ENCODE peak calls at places on chromosomes 2 and 18, in six cellular contexts. One of them, this sample, is unnamed.

GRCh38 chr2:119644186-119644585 is 34.8 kb upstream of the TMEM177 start:
- DNase-seq in NCI-H1092: no peak
- DNase-seq in endothelial cell: no peak
- DNase-seq in mesendoderm: no peak
- DNase-seq in activated naive CD4-positive, alpha-beta T cell: no peak
- DNase-seq in activated CD4-positive, alpha-beta T cell treated with anti-CD3 and anti-CD28 coated beads, Interleukin-2, amount 50 U/mL, for 24 hours: no peak
- DNase-seq in this sample: no peak

GRCh38 chr2:38218583-38218982 is 142.6 kb upstream of the CYP1B1 start:
- DNase-seq in mesendoderm: no peak
- DNase-seq in activated CD4-positive, alpha-beta T cell treated with anti-CD3 and anti-CD28 coated beads, Interleukin-2, amount 50 U/mL, for 24 hours: no peak
- DNase-seq in activated naive CD4-positive, alpha-beta T cell: no peak
- DNase-seq in NCI-H1092: no peak
- DNase-seq in endothelial cell: no peak
- DNase-seq in this sample: no peak

GRCh38 chr18:26510337-26510736 is 38.0 kb downstream of the KCTD1 start:
- DNase-seq in activated naive CD4-positive, alpha-beta T cell: no peak
- DNase-seq in activated CD4-positive, alpha-beta T cell treated with anti-CD3 and anti-CD28 coated beads, Interleukin-2, amount 50 U/mL, for 24 hours: no peak
- DNase-seq in mesendoderm: no peak
- DNase-seq in NCI-H1092: no peak
- DNase-seq in endothelial cell: no peak
- DNase-seq in this sample: no peak

GRCh38 chr2:25286025-25286400 is 55.7 kb downstream of the DNMT3A start:
- DNase-seq in mesendoderm: peak
- DNase-seq in activated naive CD4-positive, alpha-beta T cell: peak
- DNase-seq in endothelial cell: no peak
- DNase-seq in NCI-H1092: no peak
- DNase-seq in activated CD4-positive, alpha-beta T cell treated with anti-CD3 and anti-CD28 coated beads, Interleukin-2, amount 50 U/mL, for 24 hours: no peak
- DNase-seq in this sample: no peak

GRCh38 chr2:30217644-30218361 is 13.5 kb upstream of the LBH start:
- DNase-seq in NCI-H1092: no peak
- DNase-seq in activated naive CD4-positive, alpha-beta T cell: no peak
- DNase-seq in activated CD4-positive, alpha-beta T cell treated with anti-CD3 and anti-CD28 coated beads, Interleukin-2, amount 50 U/mL, for 24 hours: no peak
- DNase-seq in mesendoderm: no peak
- DNase-seq in endothelial cell: no peak
- DNase-seq in this sample: no peak

GRCh38 chr2:208713066-208713465 is 306.5 kb downstream of the PTH2R start:
- DNase-seq in activated naive CD4-positive, alpha-beta T cell: no peak
- DNase-seq in endothelial cell: no peak
- DNase-seq in activated CD4-positive, alpha-beta T cell treated with anti-CD3 and anti-CD28 coated beads, Interleukin-2, amount 50 U/mL, for 24 hours: no peak
- DNase-seq in mesendoderm: no peak
- DNase-seq in NCI-H1092: no peak
- DNase-seq in this sample: no peak

GRCh38 chr18:40935423-40935822 is 1019.6 kb upstream of the PIK3C3 start:
- DNase-seq in NCI-H1092: no peak
- DNase-seq in activated CD4-positive, alpha-beta T cell treated with anti-CD3 and anti-CD28 coated beads, Interleukin-2, amount 50 U/mL, for 24 hours: no peak
- DNase-seq in mesendoderm: peak
- DNase-seq in activated naive CD4-positive, alpha-beta T cell: no peak
- DNase-seq in endothelial cell: peak
- DNase-seq in this sample: no peak

GRCh38 chr2:105701042-105701441 is 43.7 kb upstream of the NCK2 start:
- DNase-seq in mesendoderm: no peak
- DNase-seq in activated CD4-positive, alpha-beta T cell treated with anti-CD3 and anti-CD28 coated beads, Interleukin-2, amount 50 U/mL, for 24 hours: no peak
- DNase-seq in endothelial cell: no peak
- DNase-seq in activated naive CD4-positive, alpha-beta T cell: no peak
- DNase-seq in NCI-H1092: no peak
- DNase-seq in this sample: no peak

GRCh38 chr2:98607104-98607503 is 1.2 kb downstream of the COA5 start:
- DNase-seq in NCI-H1092: no peak
- DNase-seq in endothelial cell: no peak
- DNase-seq in mesendoderm: no peak
- DNase-seq in activated CD4-positive, alpha-beta T cell treated with anti-CD3 and anti-CD28 coated beads, Interleukin-2, amount 50 U/mL, for 24 hours: no peak
- DNase-seq in activated naive CD4-positive, alpha-beta T cell: no peak
- DNase-seq in this sample: no peak

GRCh38 chr2:78967294-78967693 is 58.2 kb upstream of the REG3G start:
- DNase-seq in activated naive CD4-positive, alpha-beta T cell: no peak
- DNase-seq in mesendoderm: no peak
- DNase-seq in activated CD4-positive, alpha-beta T cell treated with anti-CD3 and anti-CD28 coated beads, Interleukin-2, amount 50 U/mL, for 24 hours: no peak
- DNase-seq in endothelial cell: no peak
- DNase-seq in NCI-H1092: no peak
- DNase-seq in this sample: no peak

This sample was measured in cortex of kidney.